ENCODE peak calls at places on chromosomes 4 and X, in eight cellular contexts. W, D, Q, X, H, B, L and A are unnamed samples.

GRCh38 chrX:35617836-35618235 is 180.3 kb upstream of the MAGEB16 start:
- DNase-seq in W (peak), D (no peak), Q (no peak), X (no peak), H (no peak), B (no peak), L (no peak), A (no peak)

GRCh38 chrX:9539611-9540387 is 74.9 kb downstream of the TBL1X start:
- DNase-seq in W (no peak), D (no peak), Q (peak), X (no peak), H (no peak), B (no peak), L (no peak), A (no peak)

GRCh38 chr4:125317526-125317880 is 2.7 kb downstream of the FAT4 start:
- DNase-seq in W (peak), D (peak), Q (peak), X (no peak), H (peak), B (peak), L (peak), A (peak)

GRCh38 chr4:83724488-83725060 is 188.7 kb downstream of the GPAT3 start:
- DNase-seq in W (no peak), D (no peak), Q (no peak), X (no peak), H (no peak), B (no peak), L (no peak), A (no peak)

GRCh38 chrX:72026341-72027023 is 105.2 kb downstream of the RTL5 start:
- DNase-seq in W (peak), D (no peak), Q (peak), X (no peak), H (no peak), B (no peak), L (no peak), A (no peak)

GRCh38 chr4:162952232-162952631 is 214.5 kb downstream of the NAF1 start:
- DNase-seq in W (peak), D (no peak), Q (no peak), X (no peak), H (no peak), B (no peak), L (no peak), A (no peak)

GRCh38 chr4:103692615-103693014 is 27.2 kb downstream of the TACR3 start:
- DNase-seq in W (no peak), D (no peak), Q (no peak), X (no peak), H (no peak), B (no peak), L (no peak), A (no peak)

GRCh38 chr4:14449308-14449707 is 553.0 kb upstream of the CPEB2 start:
- DNase-seq in W (no peak), D (no peak), Q (no peak), X (no peak), H (no peak), B (no peak), L (no peak), A (no peak)

GRCh38 chrX:119646515-119646914 is 40.3 kb upstream of the NKRF start:
- DNase-seq in W (no peak), D (no peak), Q (no peak), X (no peak), H (no peak), B (no peak), L (no peak), A (no peak)

GRCh38 chr4:111040904-111041303 is 418.0 kb upstream of the PITX2 start:
- DNase-seq in W (no peak), D (no peak), Q (no peak), X (no peak), H (no peak), B (no peak), L (no peak), A (no peak)

GRCh38 chrX:146614693-146615524 is 194.7 kb upstream of the CXorf51B start:
- DNase-seq in W (no peak), D (no peak), Q (no peak), X (no peak), H (no peak), B (no peak), L (no peak), A (no peak)

GRCh38 chr4:64581422-64581821 is 172.2 kb upstream of the TECRL start:
- DNase-seq in W (peak), D (no peak), Q (no peak), X (no peak), H (no peak), B (no peak), L (peak), A (no peak)

GRCh38 chrX:8913665-8914409 is 112.7 kb upstream of the FAM9A start:
- DNase-seq in W (peak), D (peak), Q (peak), X (no peak), H (no peak), B (no peak), L (peak), A (no peak)

GRCh38 chr4:104294811-104295210 is 199.9 kb downstream of the CXXC4 start:
- DNase-seq in W (peak), D (no peak), Q (no peak), X (no peak), H (no peak), B (no peak), L (no peak), A (no peak)

GRCh38 chrX:23884427-23885024 is 23.2 kb downstream of the APOO start:
- DNase-seq in W (peak), D (no peak), Q (no peak), X (no peak), H (no peak), B (no peak), L (peak), A (no peak)

GRCh38 chr4:189202182-189202868 is 738.3 kb upstream of the FRG1 start:
- DNase-seq in W (peak), D (no peak), Q (peak), X (no peak), H (peak), B (peak), L (peak), A (peak)

DNA sequence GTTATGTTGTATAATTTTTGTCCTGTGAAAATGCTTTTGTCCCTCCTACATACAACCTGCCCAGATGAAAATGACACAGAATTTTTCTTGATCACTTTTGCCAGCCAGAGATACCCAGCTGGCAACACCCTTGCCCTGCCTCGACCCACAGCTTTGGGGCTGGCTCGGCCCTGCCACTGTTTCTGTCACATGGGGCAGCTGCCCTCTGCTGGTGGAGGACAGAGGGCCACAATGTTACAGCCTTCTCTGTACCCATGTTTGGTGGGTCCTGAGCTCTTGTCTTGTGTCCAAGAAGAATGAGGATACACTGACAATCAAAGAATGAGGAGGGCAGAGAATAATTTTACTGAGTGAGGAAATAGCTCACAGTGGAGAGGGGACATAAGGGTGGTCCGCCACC is 31.1 kb downstream of the BMP15 start:
- DNase-seq in W (no peak), D (no peak), Q (peak), X (no peak), H (peak), B (no peak), L (no peak), A (no peak)
- TF ChIP-seq CTCF in W (peak), D (no peak), Q (peak), X (peak), H (no peak), B (peak), L (peak), A (no peak)

GRCh38 chrX:87664381-87664780 is 146.8 kb downstream of the KLHL4 start:
- DNase-seq in W (peak), D (no peak), Q (no peak), X (no peak), H (no peak), B (peak), L (no peak), A (no peak)
- TF ChIP-seq CTCF in W (peak), D (peak), Q (peak), X (peak), H (no peak), B (peak), L (no peak), A (peak)

DNA sequence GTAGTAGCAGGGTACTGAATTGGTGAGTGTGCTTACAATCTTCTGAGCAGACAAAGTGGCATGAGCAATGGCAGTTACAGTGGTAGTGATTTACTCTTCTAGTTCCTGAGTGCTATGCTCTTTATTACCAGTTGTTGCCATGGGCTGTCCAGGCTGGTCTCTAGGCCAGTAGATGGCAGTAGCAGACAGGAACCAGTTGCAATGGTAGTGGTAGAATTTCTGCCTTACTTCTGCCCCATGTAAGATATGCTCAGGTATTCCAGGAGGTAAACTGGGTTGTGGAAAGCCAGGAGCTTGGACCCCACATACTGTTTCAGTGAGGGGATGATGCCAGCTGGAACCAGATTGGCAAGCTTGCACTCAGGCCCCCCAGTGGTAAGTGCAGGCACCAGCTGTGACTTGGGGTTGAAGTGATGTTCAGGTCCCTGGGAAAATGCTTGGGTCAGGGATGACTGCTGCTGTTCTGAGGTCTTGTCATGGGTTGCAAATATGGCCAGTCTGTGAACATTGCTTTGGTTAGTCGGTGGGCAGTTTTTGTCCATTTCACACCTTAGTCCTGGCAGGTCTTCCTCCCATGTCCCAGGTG is 63.0 kb upstream of the ZXDB start:
- DNase-seq in W (no peak), D (no peak), Q (peak), X (no peak), H (peak), B (no peak), L (peak), A (no peak)
- TF ChIP-seq CTCF in W (peak), D (no peak), Q (no peak), X (peak), H (peak), B (peak), L (peak), A (peak)

GRCh38 chr4:118883861-118884260 is 4.8 kb upstream of the SYNPO2 start:
- DNase-seq in W (no peak), D (no peak), Q (no peak), X (no peak), H (no peak), B (no peak), L (no peak), A (no peak)
- TF ChIP-seq CTCF in W (peak), D (peak), Q (no peak), X (peak), H (no peak), B (no peak), L (no peak), A (peak)

GRCh38 chr4:34422472-34422871 is 1821.8 kb downstream of the ARAP2 start:
- DNase-seq in W (peak), D (no peak), Q (no peak), X (no peak), H (no peak), B (no peak), L (peak), A (no peak)
- TF ChIP-seq CTCF in W (peak), D (no peak), Q (no peak), X (no peak), H (no peak), B (peak), L (peak), A (no peak)

DNA sequence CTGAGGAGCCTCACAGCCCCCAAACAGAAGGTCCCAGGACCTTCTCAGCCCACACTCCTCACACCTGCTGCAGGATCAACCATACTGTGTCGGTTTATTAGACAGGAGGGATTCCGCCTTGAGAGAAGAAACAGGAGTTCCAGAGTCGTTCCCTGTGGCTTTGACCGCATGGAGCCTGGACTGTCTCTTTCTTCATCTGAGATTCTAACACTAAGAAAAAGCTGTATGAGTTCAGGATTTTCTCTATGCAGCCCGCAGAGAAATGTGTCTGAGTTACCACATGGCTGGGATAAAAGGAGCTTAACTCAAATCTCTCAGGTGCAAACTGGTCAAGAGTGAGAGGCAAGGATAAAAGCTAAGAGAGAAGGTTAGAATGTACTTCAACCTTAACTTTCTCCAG is 126.7 kb downstream of the AFAP1 start:
- DNase-seq in W (no peak), D (no peak), Q (no peak), X (no peak), H (no peak), B (no peak), L (no peak), A (no peak)
- TF ChIP-seq CTCF in W (no peak), D (no peak), Q (no peak), X (no peak), H (no peak), B (no peak), L (no peak), A (no peak)